ENCODE peak calls at places on chromosomes 3 and 15, in six cellular contexts. G, J, L, F, C and H are unnamed samples.

GRCh38 chr3:136070334-136070733 is 104.8 kb downstream of the PPP2R3A start:
- DNase-seq in G (no peak), J (no peak), L (no peak), F (no peak), C (no peak), H (peak)

GRCh38 chr3:65619391-65620298 is 419.1 kb downstream of the MAGI1 start:
- DNase-seq in G (peak), J (no peak), L (no peak), F (peak), C (no peak), H (peak)

GRCh38 chr15:56869573-56869972 is 48.9 kb upstream of the TCF12 start:
- DNase-seq in G (peak), J (no peak), L (no peak), F (no peak), C (no peak), H (peak)

GRCh38 chr3:133169669-133170068 is 131.5 kb downstream of the TMEM108 start:
- DNase-seq in G (no peak), J (no peak), L (no peak), F (no peak), C (no peak), H (no peak)

GRCh38 chr3:189338366-189338765 is 166.6 kb downstream of the TPRG1 start:
- DNase-seq in G (no peak), J (no peak), L (no peak), F (no peak), C (no peak), H (no peak)

GRCh38 chr3:128875556-128876120 is 3.8 kb upstream of the ACAD9 start:
- DNase-seq in G (peak), J (peak), L (no peak), F (peak), C (peak), H (peak)

GRCh38 chr3:65793495-65794200 is 245.1 kb downstream of the MAGI1 start:
- DNase-seq in G (no peak), J (no peak), L (no peak), F (no peak), C (no peak), H (no peak)

GRCh38 chr15:78685925-78686324 is 44.9 kb upstream of the CHRNB4 start:
- DNase-seq in G (no peak), J (no peak), L (no peak), F (no peak), C (no peak), H (no peak)

GRCh38 chr3:56862352-56863062 is 60.8 kb upstream of the ARHGEF3 start:
- DNase-seq in G (peak), J (peak), L (no peak), F (no peak), C (no peak), H (peak)

GRCh38 chr3:94269763-94270162 is 206.9 kb downstream of the NSUN3 start:
- DNase-seq in G (no peak), J (no peak), L (no peak), F (no peak), C (no peak), H (peak)

GRCh38 chr15:71379893-71380292 is 264.6 kb downstream of the THSD4 start:
- DNase-seq in G (no peak), J (no peak), L (no peak), F (no peak), C (no peak), H (no peak)

GRCh38 chr3:69781593-69781992 is 42.3 kb downstream of the MITF start:
- DNase-seq in G (no peak), J (no peak), L (no peak), F (no peak), C (no peak), H (no peak)

GRCh38 chr15:89330119-89330518 is 4.5 kb downstream of the POLG start:
- DNase-seq in G (no peak), J (no peak), L (no peak), F (no peak), C (no peak), H (no peak)

GRCh38 chr3:184491867-184492615 is 69.5 kb upstream of the EPHB3 start:
- DNase-seq in G (no peak), J (no peak), L (no peak), F (no peak), C (no peak), H (peak)

GRCh38 chr15:58517682-58518525 is 86.1 kb downstream of the LIPC start:
- DNase-seq in G (no peak), J (peak), L (no peak), F (no peak), C (peak), H (no peak)

GRCh38 chr15:56064152-56064551 is 70.7 kb upstream of the NEDD4 start:
- DNase-seq in G (no peak), J (no peak), L (no peak), F (no peak), C (no peak), H (no peak)

GRCh38 chr15:92687183-92687582 is 31.6 kb upstream of the FAM174B start:
- DNase-seq in G (no peak), J (no peak), L (no peak), F (no peak), C (no peak), H (no peak)

GRCh38 chr3:64501298-64501906 is 186.4 kb downstream of the ADAMTS9 start:
- DNase-seq in G (no peak), J (no peak), L (no peak), F (no peak), C (no peak), H (no peak)

GRCh38 chr3:168424059-168424765 is 328.5 kb upstream of the GOLIM4 start:
- DNase-seq in G (no peak), J (no peak), L (no peak), F (no peak), C (no peak), H (no peak)

GRCh38 chr3:171712168-171712938 is 97.9 kb downstream of the PLD1 start:
- DNase-seq in G (no peak), J (no peak), L (no peak), F (no peak), C (no peak), H (no peak)

GRCh38 chr3:46492890-46493547 is 4.8 kb upstream of the RTP3 start:
- DNase-seq in G (no peak), J (no peak), L (no peak), F (no peak), C (no peak), H (no peak)

GRCh38 chr3:111691293-111691909 is 96.3 kb upstream of the ZBED2 start:
- DNase-seq in G (peak), J (peak), L (no peak), F (peak), C (no peak), H (peak)

GRCh38 chr3:188827078-188827477 is 344.7 kb upstream of the TPRG1 start:
- DNase-seq in G (no peak), J (no peak), L (no peak), F (no peak), C (no peak), H (no peak)

GRCh38 chr3:9897408-9898372 is 5.0 kb upstream of the IL17RE start:
- DNase-seq in G (no peak), J (no peak), L (no peak), F (no peak), C (no peak), H (no peak)

GRCh38 chr15:27816790-27817189 is 282.3 kb downstream of the OCA2 start:
- DNase-seq in G (no peak), J (no peak), L (no peak), F (no peak), C (no peak), H (no peak)

GRCh38 chr3:129651316-129652202 is 45.1 kb upstream of the PLXND1 start:
- DNase-seq in G (peak), J (no peak), L (no peak), F (no peak), C (no peak), H (peak)